ENCODE peak calls at places on chromosomes 2 and 18, in eight cellular contexts. V is GM23338, N is psoas muscle, O is AG10803, I is esophagus muscularis mucosa, Z is HFF-Myc, S is thoracic aorta, G is astrocyte of the spinal cord. Y is an unnamed sample.

GRCh38 chr2:120382541-120383144 is 36.7 kb downstream of the INHBB start:
- DNase-seq in V (no peak), N (no peak), O (no peak), I (no peak), Z (no peak), S (no peak), G (no peak), Y (no peak)

GRCh38 chr2:62787381-62787780 is 81.9 kb downstream of the EHBP1 start:
- DNase-seq in V (peak), N (no peak), O (peak), I (no peak), Z (no peak), S (no peak), G (peak), Y (peak)

GRCh38 chr2:207925601-207926000 is 99.7 kb downstream of the PLEKHM3 start:
- DNase-seq in V (no peak), N (no peak), O (no peak), I (no peak), Z (no peak), S (no peak), G (no peak), Y (no peak)

GRCh38 chr2:3827673-3828575 is 124.5 kb downstream of the DCDC2C start:
- DNase-seq in V (peak), N (no peak), O (peak), I (no peak), Z (no peak), S (no peak), G (peak), Y (peak)

GRCh38 chr2:71662665-71663394 is 209.5 kb downstream of the DYSF start:
- DNase-seq in V (no peak), N (no peak), O (no peak), I (no peak), Z (no peak), S (no peak), G (no peak), Y (no peak)

GRCh38 chr18:22551536-22552151 is 133.9 kb upstream of the CTAGE1 start:
- DNase-seq in V (no peak), N (no peak), O (peak), I (no peak), Z (no peak), S (no peak), G (peak), Y (peak)

GRCh38 chr2:45986509-45986908 is 310.7 kb upstream of the EPAS1 start:
- DNase-seq in V (no peak), N (peak), O (no peak), I (peak), Z (no peak), S (no peak), G (no peak), Y (no peak)

GRCh38 chr2:121746071-121746578 is 9.3 kb upstream of the TSN start:
- DNase-seq in V (no peak), N (no peak), O (no peak), I (no peak), Z (no peak), S (no peak), G (no peak), Y (no peak)

GRCh38 chr2:163808406-163808805 is 72.6 kb upstream of the FIGN start:
- DNase-seq in V (peak), N (no peak), O (no peak), I (no peak), Z (no peak), S (no peak), G (no peak), Y (peak)

GRCh38 chr18:54004828-54005227 is 219.6 kb downstream of the MBD2 start:
- DNase-seq in V (peak), N (no peak), O (peak), I (no peak), Z (peak), S (no peak), G (peak), Y (peak)

GRCh38 chr2:239603411-239604356 is 202.9 kb upstream of the HDAC4 start:
- DNase-seq in V (no peak), N (no peak), O (no peak), I (no peak), Z (no peak), S (no peak), G (no peak), Y (no peak)
- TF ChIP-seq CTCF in V (no peak), N (no peak), O (no peak), I (no peak), Z (no peak), S (no peak), G (no peak), Y (no peak)

GRCh38 chr2:213104903-213105202 is 46.6 kb downstream of the IKZF2 start:
- DNase-seq in V (peak), N (no peak), O (no peak), I (no peak), Z (no peak), S (no peak), G (no peak), Y (no peak)
- H3K4me3 ChIP-seq in V (no peak), N (peak), O (no peak), I (no peak), Z (no peak), S (no peak), G (no peak), Y (no peak)

GRCh38 chr2:97870396-97870843 is 125.3 kb downstream of the TMEM131 start:
- DNase-seq in V (no peak), N (no peak), O (peak), I (no peak), Z (peak), S (no peak), G (peak), Y (peak)
- TF ChIP-seq CTCF in V (no peak), N (no peak), O (no peak), I (no peak), Z (no peak), S (no peak), G (no peak), Y (no peak)

DNA sequence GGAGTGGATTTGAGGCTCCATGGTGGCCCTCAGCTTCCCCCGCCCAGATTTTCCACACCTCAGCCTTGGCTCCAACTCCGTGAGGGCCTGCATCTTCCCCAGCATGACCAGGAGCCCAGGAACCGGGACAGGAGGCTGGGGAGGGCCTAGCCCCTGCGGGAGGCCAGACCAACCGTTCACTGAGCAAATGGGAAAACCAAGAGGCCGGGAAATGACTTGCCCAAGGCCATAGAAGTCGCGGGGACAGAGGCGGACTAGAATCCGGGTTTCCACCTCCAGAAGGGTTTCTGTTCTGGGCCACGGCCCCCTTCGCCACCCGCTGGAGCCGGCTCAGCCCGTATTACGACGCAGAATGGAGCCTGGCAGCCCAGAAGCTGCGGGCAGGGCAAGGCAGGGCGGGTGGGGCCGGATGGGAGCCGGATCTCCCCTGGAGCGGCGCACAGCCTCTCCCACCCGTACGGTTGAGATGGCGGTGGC is 7.9 kb upstream of the CRYBA2 start:
- DNase-seq in V (no peak), N (no peak), O (no peak), I (no peak), Z (no peak), S (no peak), G (no peak), Y (no peak)
- H3K4me3 ChIP-seq in V (peak), N (no peak), O (no peak), I (no peak), Z (no peak), S (no peak), G (no peak), Y (no peak)